ENCODE peak calls at places on chromosomes 2 and 18, in four cellular contexts. I is brain microvascular endothelial cell, S is BE2C, V is endothelial cell. O is an unnamed sample.

GRCh38 chr2:10332402-10333246 is 29.9 kb downstream of the HPCAL1 start:
- DNase-seq in I (peak), S (no peak), V (no peak), O (no peak)

GRCh38 chr2:170255137-170255536 is 77.2 kb downstream of the MYO3B start:
- DNase-seq in I (no peak), S (no peak), V (no peak), O (no peak)

GRCh38 chr2:237475704-237476107 is 11.3 kb upstream of the MLPH start:
- DNase-seq in I (peak), S (no peak), V (no peak), O (no peak)

GRCh38 chr2:41937464-41937861 is 110.4 kb upstream of the PKDCC start:
- DNase-seq in I (no peak), S (no peak), V (no peak), O (no peak)

GRCh38 chr2:193101591-193101990 is 906.9 kb upstream of the TMEFF2 start:
- DNase-seq in I (no peak), S (no peak), V (no peak), O (no peak)

GRCh38 chr18:35756506-35757117 is 175.1 kb downstream of the GALNT1 start:
- DNase-seq in I (peak), S (peak), V (peak), O (peak)

GRCh38 chr18:46148810-46149209 is 44.6 kb downstream of the HAUS1 start:
- DNase-seq in I (peak), S (peak), V (peak), O (peak)

GRCh38 chr2:24721470-24721869 is 71.7 kb downstream of the PTRHD1 start:
- DNase-seq in I (peak), S (peak), V (no peak), O (no peak)

GRCh38 chr2:157592983-157593382 is 35.7 kb downstream of the ACVR1C start:
- DNase-seq in I (peak), S (no peak), V (no peak), O (no peak)

DNA sequence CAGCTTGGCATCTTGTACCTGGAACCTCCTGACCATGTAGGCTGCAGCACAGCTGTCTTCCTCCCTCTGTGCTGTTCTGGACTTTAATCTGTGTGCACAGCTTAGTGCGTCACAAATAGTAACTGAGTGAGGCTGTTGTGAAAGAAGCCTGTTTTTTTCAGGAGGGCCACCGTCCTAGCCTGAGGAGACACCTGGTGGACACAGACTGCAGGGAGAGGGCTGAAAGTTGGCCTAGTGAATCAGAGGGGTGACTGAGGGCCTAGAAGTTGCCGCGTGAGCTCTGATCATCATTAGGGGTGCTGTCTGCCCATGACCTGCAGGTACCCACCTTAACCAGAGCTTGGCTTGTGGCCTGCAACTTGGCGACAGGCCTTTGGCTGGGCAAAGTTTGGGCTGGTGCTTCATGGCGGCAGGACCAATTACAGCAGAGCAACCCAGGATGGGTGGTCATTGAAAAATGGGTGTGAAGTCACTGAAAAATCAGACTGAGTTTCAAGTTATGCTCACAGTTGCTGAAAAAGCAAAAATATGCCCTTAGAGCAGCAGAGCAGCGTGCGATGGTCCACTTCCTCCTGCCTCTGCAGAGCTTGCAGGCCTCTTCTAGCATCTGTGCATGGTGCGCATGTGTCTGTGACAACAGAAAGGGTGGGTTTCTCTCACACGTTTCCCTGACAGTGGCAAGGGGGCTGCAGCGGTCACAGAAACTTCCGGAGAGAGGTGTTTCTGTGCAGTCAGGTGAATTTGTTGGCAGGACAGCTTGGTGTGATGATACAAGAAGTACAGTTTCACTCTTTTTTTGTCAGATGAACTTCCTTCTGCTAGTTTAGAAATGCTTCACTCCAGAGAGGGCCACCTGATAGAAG is 9.6 kb downstream of the GDF7 start:
- DNase-seq in I (no peak), S (no peak), V (no peak), O (no peak)
- TF ChIP-seq CTCF in I (no peak), S (peak), V (peak), O (no peak)

GRCh38 chr2:132676999-132677398 is 7.0 kb upstream of the LYPD1 start:
- DNase-seq in I (no peak), S (no peak), V (no peak), O (no peak)
- TF ChIP-seq CTCF in I (no peak), S (no peak), V (no peak), O (no peak)

GRCh38 chr18:54224379-54225014 is at the start of gene MBD2:
- DNase-seq in I (peak), S (peak), V (peak), O (peak)
- TF ChIP-seq CTCF in I (peak), S (no peak), V (no peak), O (no peak)

DNA sequence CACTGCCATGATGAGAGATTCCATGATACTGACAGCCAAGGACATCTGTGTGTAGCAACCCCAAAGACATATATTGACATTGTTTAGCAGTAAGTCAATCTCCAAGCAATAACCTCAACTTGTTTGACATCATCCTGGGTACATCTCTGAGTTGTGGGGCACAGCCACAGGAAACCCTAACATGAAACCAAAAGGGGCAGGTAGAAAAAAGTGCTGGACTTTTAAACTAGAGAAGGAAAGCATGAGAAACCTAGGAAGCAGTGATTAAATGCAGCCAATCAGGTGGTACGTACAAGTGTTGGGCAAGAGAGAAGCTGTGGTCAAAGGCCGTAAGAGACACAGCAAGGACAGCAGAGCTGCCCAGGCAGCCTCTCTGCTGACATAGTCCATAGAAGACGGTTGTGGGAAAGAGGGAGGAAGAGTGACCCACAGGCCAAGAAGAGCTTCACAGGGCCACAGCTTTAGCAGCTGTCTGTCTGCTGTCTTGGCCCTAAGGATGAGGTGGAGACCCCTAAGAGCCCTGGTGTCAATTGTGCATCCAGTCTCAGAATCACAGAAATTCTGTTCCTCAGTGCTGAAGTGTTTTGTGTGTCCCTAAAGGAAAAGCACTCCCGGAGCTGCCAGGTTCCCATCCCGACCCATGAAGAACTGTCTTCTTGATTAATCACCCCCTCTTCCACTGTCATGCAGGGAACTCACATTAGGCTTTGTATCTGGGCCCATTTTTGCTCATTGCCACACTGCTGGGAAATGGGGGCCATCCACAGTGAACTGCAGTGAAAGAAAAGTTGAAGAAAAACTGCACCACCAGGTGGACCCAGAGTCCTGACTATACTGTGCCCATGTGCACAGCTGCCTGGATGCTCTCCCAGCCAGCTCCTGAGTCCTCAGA is 25.4 kb upstream of the CHN1 start:
- DNase-seq in I (peak), S (peak), V (peak), O (peak)
- TF ChIP-seq CTCF in I (peak), S (peak), V (no peak), O (peak)

O was measured in nephron progenitor cell.